ENCODE peak calls at places on chromosomes 2 and 18, in six cellular contexts. C, F, Z, B, S and G are unnamed samples.

GRCh38 chr2:40304340-40304739 is 147.6 kb downstream of the SLC8A1 start:
- DNase-seq in B (no peak), F (no peak), Z (no peak), S (no peak), C (no peak), G (no peak)

GRCh38 chr2:47486858-47487497 is 84.0 kb downstream of the MSH2 start:
- DNase-seq in S (no peak), F (peak), Z (peak), B (no peak), C (no peak), G (peak)

GRCh38 chr2:20015482-20016083 is 3.1 kb upstream of the MATN3 start:
- DNase-seq in C (peak), B (no peak), Z (peak), S (peak), F (peak), G (no peak)

GRCh38 chr2:30990736-30991135 is 147.5 kb downstream of the GALNT14 start:
- DNase-seq in B (no peak), F (no peak), C (no peak), S (no peak), Z (no peak), G (no peak)

GRCh38 chr2:212708346-212708745 is 169.7 kb upstream of the ERBB4 start:
- DNase-seq in S (no peak), B (no peak), Z (no peak), F (no peak), C (no peak), G (no peak)

GRCh38 chr2:46847726-46848421 is 67.7 kb downstream of the MCFD2 start:
- DNase-seq in Z (no peak), F (no peak), C (no peak), B (no peak), S (no peak), G (no peak)

GRCh38 chr2:206800501-206801416 is 35.4 kb downstream of the FASTKD2 start:
- DNase-seq in C (peak), F (no peak), B (no peak), Z (peak), S (peak), G (peak)

GRCh38 chr2:227642691-227643090 is 23.9 kb upstream of the SCYGR5 start:
- DNase-seq in B (no peak), F (no peak), S (no peak), C (peak), Z (no peak), G (no peak)

GRCh38 chr2:241865957-241866858 is 3.3 kb upstream of the RTP5 start:
- DNase-seq in B (no peak), F (no peak), C (no peak), S (peak), Z (no peak), G (no peak)

GRCh38 chr2:170481201-170481600 is 233.9 kb upstream of the SP5 start:
- DNase-seq in B (no peak), C (no peak), F (peak), S (no peak), Z (no peak), G (no peak)

GRCh38 chr2:71101656-71102055 is 28.4 kb downstream of the MCEE start:
- DNase-seq in Z (no peak), C (peak), F (no peak), S (no peak), B (no peak), G (no peak)

GRCh38 chr2:140797718-140798117 is 1333.1 kb downstream of the LRP1B start:
- DNase-seq in B (no peak), C (no peak), S (no peak), F (peak), Z (no peak), G (no peak)

GRCh38 chr2:56333812-56334485 is 150.2 kb downstream of the CCDC85A start:
- DNase-seq in B (no peak), F (no peak), Z (no peak), C (no peak), S (no peak), G (no peak)

GRCh38 chr18:41396211-41396610 is 558.8 kb upstream of the PIK3C3 start:
- DNase-seq in S (no peak), C (no peak), B (no peak), Z (no peak), F (no peak), G (no peak)

GRCh38 chr2:33320573-33320972 is 155.9 kb upstream of the RASGRP3 start:
- DNase-seq in F (no peak), Z (no peak), B (no peak), C (peak), S (no peak), G (no peak)

GRCh38 chr2:98691307-98691706 is 39.6 kb downstream of the MGAT4A start:
- DNase-seq in C (peak), F (no peak), S (no peak), Z (no peak), B (no peak), G (no peak)

GRCh38 chr2:5530022-5530696 is 162.0 kb upstream of the SOX11 start:
- DNase-seq in C (no peak), S (peak), B (no peak), Z (no peak), F (no peak), G (no peak)

GRCh38 chr2:225464346-225465025 is 65.0 kb downstream of the NYAP2 start:
- DNase-seq in Z (no peak), F (no peak), C (no peak), B (no peak), S (no peak), G (no peak)

GRCh38 chr2:39629646-39630045 is 36.1 kb upstream of the TMEM178A start:
- DNase-seq in C (no peak), B (no peak), S (no peak), F (no peak), Z (no peak), G (no peak)

GRCh38 chr2:128635361-128635900 is 316.8 kb upstream of the HS6ST1 start:
- DNase-seq in C (no peak), B (no peak), F (no peak), Z (no peak), S (no peak), G (no peak)

GRCh38 chr2:158047156-158047611 is 54.5 kb upstream of the UPP2 start:
- DNase-seq in B (no peak), Z (peak), C (no peak), S (no peak), F (no peak), G (no peak)

GRCh38 chr2:126995652-126996377 is 97.1 kb downstream of the TEX51 start:
- DNase-seq in C (peak), Z (no peak), S (no peak), B (no peak), F (no peak), G (no peak)

GRCh38 chr2:125172181-125172580 is 1147.1 kb downstream of the CNTNAP5 start:
- DNase-seq in S (no peak), B (no peak), Z (no peak), C (no peak), F (no peak), G (no peak)

GRCh38 chr18:48829443-48830149 is 121.2 kb downstream of the SMAD7 start:
- DNase-seq in Z (peak), B (no peak), S (no peak), C (no peak), F (no peak), G (no peak)

GRCh38 chr2:241853651-241854341 is 4.9 kb downstream of the PDCD1 start:
- DNase-seq in Z (no peak), C (no peak), S (peak), B (no peak), F (no peak), G (no peak)

GRCh38 chr18:12518326-12518725 is 110.6 kb downstream of the PRELID3A start:
- DNase-seq in C (peak), F (no peak), B (no peak), Z (no peak), S (no peak), G (no peak)

GRCh38 chr2:216013080-216013909 is at the start of gene MREG:
- DNase-seq in F (no peak), B (peak), S (peak), C (peak), Z (peak), G (peak)

GRCh38 chr2:233116946-233117345 is 56.8 kb downstream of the INPP5D start:
- DNase-seq in Z (no peak), C (no peak), S (no peak), F (no peak), B (no peak), G (no peak)

GRCh38 chr2:206085742-206086445 is at the start of gene INO80D:
- DNase-seq in S (peak), F (peak), B (no peak), C (peak), Z (peak), G (peak)

GRCh38 chr2:196544906-196545433 is 94.5 kb upstream of the CCDC150 start:
- DNase-seq in B (no peak), S (no peak), C (no peak), F (no peak), Z (no peak), G (no peak)

GRCh38 chr18:9100796-9101195 is 1.7 kb upstream of the NDUFV2 start:
- DNase-seq in B (no peak), C (no peak), F (no peak), S (no peak), Z (no peak), G (no peak)

GRCh38 chr2:161136696-161137324 is 23.4 kb upstream of the TANK start:
- DNase-seq in C (no peak), Z (peak), S (no peak), B (no peak), F (peak), G (peak)

GRCh38 chr2:152335016-152335850 is at the start of gene FMNL2:
- DNase-seq in B (peak), Z (peak), F (peak), C (peak), S (peak), G (peak)

GRCh38 chr18:59318460-59318859 is at the start of gene CPLX4:
- DNase-seq in Z (no peak), F (no peak), S (no peak), C (no peak), B (no peak), G (no peak)

GRCh38 chr2:106561803-106562202 is 74.6 kb downstream of the CD8B2 start:
- DNase-seq in S (no peak), Z (no peak), B (no peak), F (no peak), C (no peak), G (no peak)

GRCh38 chr2:239459581-239459980 is 58.8 kb upstream of the HDAC4 start:
- DNase-seq in F (no peak), B (no peak), C (no peak), Z (no peak), S (no peak), G (no peak)

GRCh38 chr2:235511187-235511661 is 17.4 kb downstream of the AGAP1 start:
- DNase-seq in C (peak), S (no peak), Z (no peak), B (no peak), F (no peak), G (no peak)

DNA sequence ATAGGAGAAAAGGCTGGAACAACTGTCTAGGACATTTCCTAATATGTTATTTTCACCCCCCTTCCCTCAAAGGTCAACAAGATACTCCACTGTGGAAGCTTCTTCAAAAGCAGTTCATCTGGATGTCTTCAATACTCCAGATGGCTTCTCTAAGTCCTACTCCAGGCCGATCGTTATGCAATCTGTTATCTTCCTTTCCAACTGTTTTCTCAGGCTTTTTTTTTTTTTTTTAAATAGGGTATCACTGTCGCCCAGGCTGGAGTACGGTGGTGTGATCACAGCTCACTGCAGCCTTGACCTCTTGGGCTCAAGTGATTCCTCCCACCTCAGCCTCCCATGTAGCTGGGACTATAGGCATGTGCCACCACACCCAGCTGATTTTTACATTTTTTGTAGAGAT is 26.3 kb downstream of the ATP8B1 start:
- DNase-seq in S (no peak), C (no peak), Z (peak), B (no peak), F (no peak), G (no peak)
- TF ChIP-seq GABPA in S (no peak), C (no peak), Z (no peak), B (no peak), F (no peak), G (no peak)

GRCh38 chr2:6926071-6926732 is 9.0 kb downstream of the RNF144A start:
- DNase-seq in S (no peak), B (no peak), Z (no peak), F (no peak), C (no peak), G (no peak)

GRCh38 chr2:6923319-6923718 is 6.1 kb downstream of the RNF144A start:
- DNase-seq in S (no peak), B (no peak), Z (no peak), C (no peak), F (no peak), G (no peak)

GRCh38 chr2:6924918-6925194 is 7.6 kb downstream of the RNF144A start:
- DNase-seq in S (no peak), B (no peak), C (no peak), F (no peak), Z (no peak), G (no peak)

GRCh38 chr2:6922201-6922656 is 5.0 kb downstream of the RNF144A start:
- DNase-seq in C (peak), S (peak), B (no peak), F (no peak), Z (no peak), G (no peak)

GRCh38 chr2:6924101-6924917 is 7.1 kb downstream of the RNF144A start:
- DNase-seq in Z (no peak), B (no peak), C (no peak), S (no peak), F (no peak), G (no peak)
- TF ChIP-seq CTCF in Z (no peak), B (no peak), C (no peak), S (no peak), F (no peak), G (no peak)

DNA sequence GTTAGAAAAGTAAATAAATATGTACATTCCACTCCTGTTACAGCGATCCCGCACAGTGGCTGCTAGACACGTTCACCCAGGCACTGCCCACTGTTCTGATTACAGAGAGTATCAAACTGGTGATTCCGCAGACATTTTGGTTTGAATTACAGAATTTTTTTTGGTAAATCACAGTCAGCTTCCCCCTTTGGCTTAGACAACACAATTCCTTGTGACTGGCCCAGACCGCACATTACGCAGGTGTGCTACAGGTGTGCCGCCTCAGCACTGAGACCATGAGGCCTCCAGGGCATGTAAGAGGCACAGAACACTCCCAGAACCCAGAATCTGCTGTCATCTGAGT is 112.3 kb downstream of the PXDN start:
- DNase-seq in Z (no peak), C (no peak), B (no peak), F (no peak), S (no peak), G (no peak)
- H3K27ac ChIP-seq in Z (no peak), C (no peak), B (no peak), F (no peak), S (no peak), G (no peak)

GRCh38 chr2:150339951-150340350 is 147.5 kb downstream of the RND3 start:
- DNase-seq in B (no peak), Z (no peak), C (no peak), S (peak), F (no peak), G (no peak)
- TF ChIP-seq GABPA in B (no peak), Z (no peak), C (no peak), S (no peak), F (no peak), G (no peak)

DNA sequence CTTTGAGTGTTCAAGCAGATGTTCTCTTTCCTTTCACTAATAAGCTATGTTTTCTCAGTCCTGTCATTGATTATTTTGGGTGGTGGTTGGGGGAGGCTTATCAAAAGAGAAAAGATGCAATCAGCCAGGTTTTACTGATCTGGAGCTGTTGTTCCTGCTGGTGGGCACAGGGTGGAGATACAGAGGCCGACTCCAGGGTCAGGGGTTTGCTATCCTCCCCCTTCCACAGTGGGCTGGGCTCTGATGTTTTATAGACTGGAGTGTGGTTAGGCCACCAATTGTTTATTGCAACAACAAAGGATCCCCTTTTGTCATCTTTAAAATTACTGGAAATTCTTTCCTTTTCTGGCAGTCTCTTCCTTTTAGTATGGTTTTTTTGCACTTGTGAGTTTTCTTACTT is 120.5 kb downstream of the TANC1 start:
- DNase-seq in Z (no peak), F (no peak), S (peak), B (no peak), C (no peak), G (no peak)
- TF ChIP-seq CTCF in Z (peak), F (no peak), S (no peak), B (peak), C (no peak), G (no peak)

DNA sequence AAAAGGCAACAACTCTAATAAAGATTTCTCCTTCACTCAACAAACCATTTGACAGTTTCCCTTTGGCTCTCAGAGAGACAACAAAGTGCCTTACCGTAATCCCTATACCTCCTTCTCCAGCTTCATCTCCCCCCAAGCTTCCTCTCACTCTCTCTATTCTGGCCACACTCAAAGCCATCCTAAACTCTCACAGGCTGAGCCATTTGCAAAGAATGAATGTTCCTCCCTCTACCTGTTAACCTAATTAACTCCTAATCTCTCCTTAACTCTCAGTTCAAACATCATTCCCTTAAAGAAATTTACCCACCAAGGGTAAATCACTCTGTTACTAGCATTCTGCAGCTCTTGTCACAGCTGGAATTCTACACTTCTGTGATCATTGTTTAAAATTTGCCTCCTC is 38.2 kb downstream of the GFPT1 start:
- DNase-seq in C (no peak), F (no peak), S (no peak), Z (no peak), B (no peak), G (no peak)
- H3K27ac ChIP-seq in C (no peak), F (no peak), S (no peak), Z (no peak), B (no peak), G (no peak)

GRCh38 chr2:201258666-201258999 is 1.7 kb upstream of the CASP8 start:
- DNase-seq in B (no peak), Z (no peak), S (no peak), F (no peak), C (no peak), G (peak)

GRCh38 chr2:201261471-201261870 is 1.1 kb downstream of the CASP8 start:
- DNase-seq in B (no peak), F (no peak), S (no peak), C (no peak), Z (no peak), G (no peak)

GRCh38 chr2:201259216-201259615 is 1.1 kb upstream of the CASP8 start:
- DNase-seq in S (no peak), Z (peak), F (no peak), C (no peak), B (no peak), G (no peak)

GRCh38 chr2:201261911-201262310 is 1.6 kb downstream of the CASP8 start:
- DNase-seq in S (no peak), Z (no peak), F (no peak), C (no peak), B (no peak), G (no peak)

DNA sequence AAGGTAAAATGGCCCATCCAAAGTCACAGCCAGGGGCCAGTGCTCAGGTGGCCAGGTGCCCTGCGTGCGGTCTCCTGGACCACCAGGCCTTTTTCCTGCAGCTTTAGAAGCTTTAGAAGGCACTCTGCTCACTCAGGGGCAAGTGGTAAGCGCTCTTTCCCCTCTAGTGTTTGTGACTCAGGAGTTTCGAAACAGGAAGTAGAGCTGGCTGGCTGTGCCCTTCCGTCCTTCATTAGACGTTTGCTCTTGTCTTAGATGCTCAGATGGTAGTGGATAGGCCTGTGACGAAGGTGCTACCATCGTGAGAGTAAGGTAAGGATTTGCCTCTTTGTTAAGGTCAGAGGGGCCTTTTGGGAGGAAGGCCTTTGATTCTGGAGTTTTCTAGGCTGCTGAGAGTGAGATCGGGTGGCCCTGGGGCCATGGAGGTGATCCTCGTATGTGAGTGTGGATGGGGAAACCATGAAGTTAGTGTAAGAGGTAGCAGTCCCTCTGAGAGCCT is at the start of gene CASP8:
- DNase-seq in F (no peak), C (peak), B (no peak), Z (peak), S (no peak), G (peak)
- TF ChIP-seq GABPA in F (no peak), C (peak), B (no peak), Z (peak), S (no peak), G (peak)

GRCh38 chr2:217953531-217953932 is 49.3 kb downstream of the TNS1 start:
- DNase-seq in C (no peak), S (no peak), B (no peak), F (no peak), Z (no peak), G (no peak)

GRCh38 chr2:217951091-217951490 is 51.7 kb downstream of the TNS1 start:
- DNase-seq in Z (no peak), F (no peak), C (no peak), B (no peak), S (no peak), G (no peak)

GRCh38 chr2:217951521-217952247 is 51.1 kb downstream of the TNS1 start:
- DNase-seq in F (no peak), Z (no peak), C (no peak), B (no peak), S (no peak), G (no peak)

GRCh38 chr2:217953011-217953481 is 49.7 kb downstream of the TNS1 start:
- DNase-seq in S (no peak), C (no peak), B (no peak), Z (no peak), F (no peak), G (no peak)

GRCh38 chr2:217952409-217952808 is 50.4 kb downstream of the TNS1 start:
- DNase-seq in C (no peak), F (no peak), Z (no peak), B (no peak), S (no peak), G (no peak)
- TF ChIP-seq CTCF in C (no peak), F (no peak), Z (no peak), B (no peak), S (no peak), G (no peak)